ENCODE peak calls at places on chromosomes 13 and 19, in four cellular contexts. U, B, O and V are unnamed samples.

GRCh38 chr19:39969266-39969665 is 1.7 kb upstream of the PSMC4 start:
- DNase-seq in B (peak), U (no peak), O (no peak), V (no peak)

GRCh38 chr13:27036236-27036981 is 135.2 kb downstream of the USP12 start:
- DNase-seq in O (no peak), U (no peak), B (no peak), V (peak)

GRCh38 chr13:94707400-94708021 is 4.8 kb downstream of the SOX21 start:
- DNase-seq in U (no peak), O (no peak), B (no peak), V (no peak)

GRCh38 chr13:97429681-97430081 is 4.3 kb upstream of the RAP2A start:
- DNase-seq in O (no peak), B (peak), U (no peak), V (no peak)

GRCh38 chr13:29892149-29892548 is 41.7 kb upstream of the UBL3 start:
- DNase-seq in U (peak), B (no peak), O (no peak), V (no peak)

GRCh38 chr19:35223084-35223790 is 5.3 kb downstream of the FAM187B start:
- DNase-seq in O (no peak), U (no peak), B (no peak), V (no peak)

GRCh38 chr13:24605923-24606372 is 74.3 kb upstream of the ATP12A start:
- DNase-seq in U (no peak), B (peak), O (no peak), V (peak)

GRCh38 chr13:32940601-32941000 is 75.6 kb upstream of the KL start:
- DNase-seq in B (peak), O (peak), U (no peak), V (no peak)

GRCh38 chr13:23856008-23856750 is 33.0 kb downstream of the MIPEP start:
- DNase-seq in B (no peak), U (no peak), O (no peak), V (no peak)

GRCh38 chr13:29907670-29908069 is 57.3 kb upstream of the UBL3 start:
- DNase-seq in O (no peak), U (no peak), B (no peak), V (no peak)

GRCh38 chr13:112516218-112516617 is 71.7 kb downstream of the TUBGCP3 start:
- DNase-seq in O (no peak), B (no peak), U (no peak), V (no peak)

GRCh38 chr19:6209233-6209632 is 70.5 kb downstream of the MLLT1 start:
- DNase-seq in O (peak), B (no peak), U (no peak), V (no peak)

GRCh38 chr19:17243854-17244617 is 1.7 kb downstream of the NR2F6 start:
- DNase-seq in B (peak), U (no peak), O (peak), V (peak)

GRCh38 chr13:43411741-43412140 is 375.0 kb downstream of the ENOX1 start:
- DNase-seq in B (no peak), U (peak), O (peak), V (no peak)

GRCh38 chr13:51800456-51800855 is 3.5 kb downstream of the DHRS12 start:
- DNase-seq in U (no peak), O (no peak), B (no peak), V (no peak)

GRCh38 chr13:95485045-95485517 is 67.4 kb upstream of the CLDN10 start:
- DNase-seq in U (no peak), B (peak), O (no peak), V (peak)

GRCh38 chr19:1154731-1155351 is 19.2 kb downstream of the SBNO2 start:
- DNase-seq in B (peak), O (peak), U (no peak), V (peak)

GRCh38 chr19:16371540-16371986 is 46.9 kb downstream of the KLF2 start:
- DNase-seq in U (no peak), B (no peak), O (no peak), V (peak)

GRCh38 chr19:57338798-57339378 is 12.2 kb upstream of the ZNF304 start:
- DNase-seq in U (no peak), O (no peak), B (no peak), V (no peak)

GRCh38 chr19:18107235-18108083 is 9.9 kb downstream of the MAST3 start:
- DNase-seq in U (no peak), B (no peak), O (no peak), V (no peak)

GRCh38 chr13:47893527-47893926 is 107.5 kb downstream of the SUCLA2 start:
- DNase-seq in U (no peak), O (no peak), B (peak), V (no peak)

GRCh38 chr19:403221-404036 is 5.5 kb downstream of the C2CD4C start:
- DNase-seq in O (no peak), B (no peak), U (peak), V (no peak)

GRCh38 chr19:15263361-15263985 is 31.2 kb upstream of the EPHX3 start:
- DNase-seq in U (no peak), O (no peak), B (no peak), V (no peak)

GRCh38 chr13:40613192-40613818 is 53.1 kb downstream of the FOXO1 start:
- DNase-seq in U (no peak), B (no peak), O (no peak), V (no peak)

GRCh38 chr13:113091211-113091771 is 14.3 kb upstream of the F7 start:
- DNase-seq in U (no peak), B (no peak), O (no peak), V (no peak)

GRCh38 chr13:110853235-110853721 is 61.6 kb downstream of the ANKRD10 start:
- DNase-seq in U (no peak), B (no peak), O (no peak), V (no peak)

GRCh38 chr19:3026768-3027167 is 2.3 kb downstream of the TLE2 start:
- DNase-seq in U (no peak), B (no peak), O (no peak), V (no peak)

GRCh38 chr19:9406798-9407352 is 28.5 kb downstream of the ZNF266 start:
- DNase-seq in U (peak), B (no peak), O (peak), V (no peak)

GRCh38 chr13:111329641-111330040 is 9.2 kb downstream of the TEX29 start:
- DNase-seq in B (no peak), O (no peak), U (no peak), V (no peak)

GRCh38 chr19:56566904-56567273 is 379 bp upstream of the ZNF470 start:
- DNase-seq in U (no peak), O (no peak), B (no peak), V (no peak)

GRCh38 chr19:4007836-4008539 is 452 bp downstream of the PIAS4 start:
- DNase-seq in B (peak), O (peak), U (no peak), V (no peak)

GRCh38 chr19:30229524-30230174 is 142.5 kb upstream of the ZNF536 start:
- DNase-seq in O (no peak), U (no peak), B (no peak), V (no peak)

GRCh38 chr13:51999525-51999924 is 11.7 kb downstream of the ATP7B start:
- DNase-seq in O (no peak), U (no peak), B (peak), V (no peak)

GRCh38 chr13:113528101-113528797 is 37.7 kb upstream of the DCUN1D2 start:
- DNase-seq in B (no peak), O (no peak), U (no peak), V (no peak)